ENCODE peak calls at places on chromosomes 7 and 10, in seven cellular contexts. V is activated naive CD8-positive, alpha-beta T cell treated with anti-CD3 and anti-CD28 coated beads, Interleukin-2, amount 10 ng/mL, durations not matched to agents 7 days and 5 days; Q is left colon; H is activated CD8-positive, alpha-beta T cell treated with anti-CD3 and anti-CD28 coated beads for 36 hours; N is left lung; R is CD8-positive, alpha-beta T cell; B is SK-N-SH treated with all-trans-retinoic acid at 6 μM for 48 hours. O is an unnamed sample.

GRCh38 chr7:37901890-37902524 is 14.6 kb downstream of the SFRP4 start:
- ATAC-seq in Q (no peak), R (no peak), B (peak), V (no peak), H (no peak), N (peak), O (no peak)

GRCh38 chr10:62742447-62743105 is 61.9 kb upstream of the ADO start:
- ATAC-seq in Q (no peak), V (no peak), H (no peak), N (peak), B (no peak), R (no peak), O (no peak)

GRCh38 chr10:115909962-115910361 is 363.0 kb downstream of the GFRA1 start:
- ATAC-seq in B (no peak), H (no peak), Q (no peak), N (no peak), R (no peak), V (no peak), O (no peak)

GRCh38 chr7:37201003-37201875 is 247.4 kb downstream of the ELMO1 start:
- ATAC-seq in R (no peak), N (peak), Q (peak), B (peak), H (peak), V (no peak), O (peak)

GRCh38 chr10:118667732-118668131 is 72.3 kb upstream of the PRLHR start:
- ATAC-seq in V (no peak), Q (no peak), R (no peak), H (no peak), B (no peak), N (no peak), O (no peak)

GRCh38 chr10:117419921-117420320 is 44.7 kb upstream of the PDZD8 start:
- ATAC-seq in N (no peak), B (no peak), R (no peak), Q (no peak), H (no peak), V (no peak), O (peak)

GRCh38 chr7:40192036-40192435 is 57.2 kb downstream of the SUGCT start:
- ATAC-seq in V (no peak), H (no peak), B (peak), Q (no peak), N (no peak), R (no peak), O (no peak)

GRCh38 chr7:54664235-54665228 is 94.5 kb downstream of the SEC61G start:
- ATAC-seq in N (peak), R (no peak), H (peak), V (peak), B (peak), Q (peak), O (peak)

GRCh38 chr10:63788152-63788821 is 267.1 kb downstream of the REEP3 start:
- ATAC-seq in B (no peak), R (no peak), V (no peak), N (no peak), Q (no peak), H (no peak), O (no peak)

GRCh38 chr10:66466622-66467021 is 459.2 kb upstream of the LRRTM3 start:
- ATAC-seq in Q (no peak), B (no peak), N (no peak), R (no peak), V (no peak), H (no peak), O (no peak)

GRCh38 chr10:25704622-25705021 is 229.4 kb upstream of the MYO3A start:
- ATAC-seq in R (no peak), V (no peak), Q (no peak), B (no peak), N (no peak), H (no peak), O (no peak)

GRCh38 chr7:74006451-74007259 is 21.3 kb upstream of the ELN start:
- ATAC-seq in H (no peak), B (no peak), V (no peak), N (no peak), Q (peak), R (no peak), O (no peak)

GRCh38 chr7:6197801-6198551 is 74.4 kb downstream of the CYTH3 start:
- ATAC-seq in V (no peak), B (no peak), H (no peak), Q (no peak), R (no peak), N (no peak), O (no peak)

GRCh38 chr10:112580267-112580666 is 133.3 kb downstream of the VTI1A start:
- ATAC-seq in H (no peak), B (no peak), R (no peak), V (no peak), N (no peak), Q (no peak), O (no peak)

GRCh38 chr10:36451391-36451790 is 674.0 kb upstream of the ANKRD30A start:
- ATAC-seq in R (no peak), B (no peak), N (no peak), V (no peak), H (no peak), Q (no peak), O (no peak)

GRCh38 chr7:17939111-17939669 is 1.1 kb downstream of the SNX13 start:
- ATAC-seq in V (no peak), H (no peak), Q (peak), R (no peak), B (peak), N (peak), O (no peak)

GRCh38 chr7:149006345-149006725 is 22.0 kb downstream of the PDIA4 start:
- ATAC-seq in H (peak), N (no peak), B (no peak), R (peak), V (peak), Q (peak), O (no peak)

GRCh38 chr10:74432841-74433594 is 282.0 kb downstream of the ADK start:
- ATAC-seq in H (no peak), V (no peak), Q (no peak), N (peak), R (no peak), B (peak), O (no peak)

GRCh38 chr7:41977165-41977651 is 259.8 kb downstream of the GLI3 start:
- ATAC-seq in B (peak), N (peak), V (no peak), H (no peak), Q (no peak), R (no peak), O (no peak)

GRCh38 chr10:118850418-118851061 is 95.8 kb upstream of the CACUL1 start:
- ATAC-seq in R (no peak), V (peak), H (peak), B (peak), N (peak), Q (peak), O (peak)

GRCh38 chr10:113202011-113202410 is 252.0 kb downstream of the TCF7L2 start:
- ATAC-seq in Q (no peak), B (no peak), R (no peak), V (no peak), H (no peak), N (no peak), O (no peak)

GRCh38 chr7:55497521-55497920 is 74.8 kb downstream of the VOPP1 start:
- ATAC-seq in B (no peak), Q (no peak), H (peak), V (peak), R (peak), N (no peak), O (no peak)

GRCh38 chr7:142140560-142140959 is 29.0 kb downstream of the MGAM2 start:
- ATAC-seq in N (no peak), R (no peak), Q (no peak), V (no peak), H (no peak), B (no peak), O (no peak)

O was measured in esophagus mucosa.